ENCODE peak calls at places on chromosomes 4 and X, in five cellular contexts. C is HT-29, N is glutamatergic neuron, Z is T-cell, V is sigmoid colon. M is an unnamed sample.

GRCh38 chr4:156515295-156515694 is 456.3 kb downstream of the PDGFC start:
- DNase-seq in V (no peak), Z (no peak), N (no peak), C (no peak), M (no peak)

GRCh38 chrX:66162331-66162822 is 1.7 kb upstream of the HEPH start:
- DNase-seq in V (no peak), N (no peak), Z (no peak), C (peak), M (no peak)

GRCh38 chr4:110586137-110586850 is 36.6 kb downstream of the PITX2 start:
- DNase-seq in N (no peak), V (no peak), Z (no peak), C (peak), M (no peak)

GRCh38 chr4:7761720-7762119 is 177.9 kb downstream of the AFAP1 start:
- DNase-seq in N (peak), V (peak), C (peak), Z (peak), M (peak)

GRCh38 chr4:184114431-184114830 is 103.2 kb downstream of the ENPP6 start:
- DNase-seq in N (no peak), Z (no peak), C (no peak), V (no peak), M (no peak)

GRCh38 chr4:20809796-20810195 is 109.5 kb downstream of the PACRGL start:
- DNase-seq in V (no peak), Z (no peak), N (no peak), C (no peak), M (no peak)

GRCh38 chr4:6011686-6012085 is 6.5 kb downstream of the C4orf50 start:
- DNase-seq in N (no peak), C (no peak), V (no peak), Z (no peak), M (no peak)

GRCh38 chr4:41409095-41409494 is 128.9 kb upstream of the LIMCH1 start:
- DNase-seq in C (no peak), V (no peak), N (no peak), Z (no peak), M (no peak)

GRCh38 chr4:15659768-15660394 is 4.7 kb upstream of the FBXL5 start:
- DNase-seq in Z (no peak), V (no peak), N (no peak), C (no peak), M (no peak)

GRCh38 chrX:129641941-129642340 is 12.8 kb downstream of the APLN start:
- DNase-seq in V (no peak), C (no peak), Z (no peak), N (no peak), M (no peak)

GRCh38 chrX:40146471-40147398 is 49.0 kb upstream of the BCOR start:
- DNase-seq in V (peak), C (no peak), N (peak), Z (no peak), M (no peak)

GRCh38 chrX:132022115-132022862 is 813 bp upstream of the STK26 start:
- DNase-seq in C (peak), N (no peak), V (no peak), Z (no peak), M (peak)

GRCh38 chr4:111269439-111269838 is 646.6 kb upstream of the PITX2 start:
- DNase-seq in C (no peak), N (no peak), V (no peak), Z (no peak), M (no peak)

GRCh38 chr4:66524778-66525177 is 854.5 kb upstream of the EPHA5 start:
- DNase-seq in Z (no peak), C (no peak), V (no peak), N (no peak), M (no peak)

GRCh38 chrX:76821276-76821675 is 393.8 kb downstream of the MAGEE1 start:
- DNase-seq in C (no peak), V (no peak), N (no peak), Z (no peak), M (no peak)